ENCODE peak calls at places on chromosomes 16 and 17, in eight cellular contexts. J is MM.1S; I is CD8-positive, alpha-beta T cell; F is Peyer's patch; L is sigmoid colon; X is stomach; T is IMR-90; G is cardiac muscle cell. W is an unnamed sample.
A peak's percentile ranks its signal among the peaks of the same experiment; 100 is the strongest.

GRCh38 chr17:77527836-77528505 is 387.2 kb downstream of the SEC14L1 start:
- DNase-seq in F (no peak), T (no peak), G (no peak), I (no peak), L (peak; percentile 52), J (no peak), X (peak; percentile 11), W (no peak)

GRCh38 chr17:57067781-57068180 is 17.3 kb upstream of the AKAP1 start:
- DNase-seq in J (no peak), G (no peak), X (no peak), L (no peak), T (no peak), F (no peak), I (no peak), W (no peak)

GRCh38 chr17:17711708-17712141 is 30.5 kb downstream of the RAI1 start:
- DNase-seq in X (peak; percentile 55), F (no peak), L (no peak), T (no peak), G (no peak), I (no peak), J (no peak), W (no peak)

GRCh38 chr16:56841233-56841632 is 23.8 kb upstream of the SLC12A3 start:
- DNase-seq in X (no peak), G (peak; percentile 44), T (peak; percentile 69), I (no peak), J (no peak), F (no peak), L (no peak), W (no peak)

GRCh38 chr16:83356266-83356665 is 451.5 kb upstream of the HSBP1 start:
- DNase-seq in I (no peak), G (peak; percentile 71), J (peak; percentile 32), T (peak; percentile 65), F (no peak), X (no peak), L (no peak), W (no peak)

GRCh38 chr17:21376835-21377690 is 906 bp downstream of the KCNJ12 start:
- DNase-seq in J (no peak), I (no peak), F (no peak), X (peak; percentile 52), L (no peak), G (peak; percentile 45), T (peak; percentile 8), W (no peak)

GRCh38 chr16:53071748-53072301 is 17.0 kb downstream of the CHD9 start:
- DNase-seq in J (no peak), T (no peak), F (no peak), L (peak; percentile 90), X (no peak), G (peak; percentile 85), I (no peak), W (no peak)

GRCh38 chr16:30368122-30368791 is 2.0 kb downstream of the TBC1D10B start:
- DNase-seq in F (no peak), X (no peak), I (no peak), L (peak; percentile 71), G (peak; percentile 62), T (peak; percentile 59), J (no peak), W (no peak)

GRCh38 chr16:70635356-70636016 is 10.9 kb upstream of the IL34 start:
- DNase-seq in L (no peak), J (no peak), I (no peak), F (no peak), G (peak; percentile 76), T (peak; percentile 84), X (no peak), W (no peak)

GRCh38 chr16:8846401-8846932 is 22.3 kb downstream of the CARHSP1 start:
- DNase-seq in I (no peak), F (no peak), G (no peak), X (no peak), J (no peak), L (no peak), T (no peak), W (no peak)

GRCh38 chr16:54265558-54266213 is 20.9 kb downstream of the IRX3 start:
- DNase-seq in G (peak; percentile 23), F (peak; percentile 14), J (no peak), T (no peak), X (no peak), L (no peak), I (no peak), W (no peak)

GRCh38 chr17:10052414-10052813 is 146.0 kb downstream of the GAS7 start:
- DNase-seq in I (no peak), L (no peak), F (no peak), J (no peak), T (no peak), X (no peak), G (no peak), W (no peak)

GRCh38 chr16:8173111-8173644 is 417.1 kb downstream of the TMEM114 start:
- DNase-seq in I (no peak), F (peak; percentile 76), L (no peak), T (peak; percentile 28), X (peak; percentile 71), G (peak; percentile 26), J (peak; percentile 28), W (no peak)

GRCh38 chr17:491086-492014 is 138.7 kb upstream of the RPH3AL start:
- DNase-seq in J (no peak), X (peak; percentile 54), T (peak; percentile 69), G (peak; percentile 73), L (peak; percentile 85), F (peak; percentile 65), I (no peak), W (peak; percentile 29)

GRCh38 chr17:50841277-50841948 is 6.0 kb downstream of the WFIKKN2 start:
- DNase-seq in J (no peak), L (no peak), G (no peak), T (no peak), I (no peak), X (no peak), F (no peak), W (no peak)

GRCh38 chr17:45257115-45257514 is 4.8 kb downstream of the SPATA32 start:
- DNase-seq in J (no peak), F (no peak), G (no peak), X (no peak), T (no peak), I (no peak), L (no peak), W (no peak)

GRCh38 chr17:82225368-82226029 is 3.3 kb upstream of the SLC16A3 start:
- DNase-seq in G (no peak), T (no peak), L (no peak), J (no peak), F (no peak), X (no peak), I (no peak), W (no peak)

GRCh38 chr17:49696233-49696761 is 11.5 kb downstream of the SLC35B1 start:
- DNase-seq in F (peak; percentile 73), T (peak; percentile 17), J (no peak), L (no peak), X (no peak), I (peak; percentile 34), G (no peak), W (no peak)

GRCh38 chr16:25134306-25134705 is 22.8 kb downstream of the LCMT1 start:
- DNase-seq in T (no peak), X (no peak), L (no peak), G (no peak), F (no peak), I (no peak), J (no peak), W (no peak)

GRCh38 chr16:48246066-48246465 is 1.3 kb downstream of the ABCC11 start:
- DNase-seq in T (peak; percentile 12), I (no peak), J (no peak), L (no peak), X (no peak), F (no peak), G (peak; percentile 32), W (no peak)

GRCh38 chr16:48250520-48251278 is 3.4 kb upstream of the ABCC11 start:
- DNase-seq in F (no peak), G (no peak), X (no peak), I (no peak), L (no peak), J (no peak), T (no peak), W (no peak)

GRCh38 chr16:48244080-48244862 is at the start of gene LONP2:
- DNase-seq in I (peak; percentile 82), X (peak; percentile 92), L (peak; percentile 92), G (peak; percentile 92), F (peak; percentile 96), T (peak; percentile 85), J (peak; percentile 95), W (peak; percentile 77)

GRCh38 chr16:48244863-48245195 is 729 bp downstream of the LONP2 start:
- DNase-seq in F (no peak), X (no peak), I (no peak), T (no peak), G (peak; percentile 3), J (no peak), L (no peak), W (no peak)

GRCh38 chr16:48247311-48247710 is at the start of gene ABCC11:
- DNase-seq in T (no peak), J (no peak), I (no peak), F (no peak), X (no peak), L (no peak), G (no peak), W (no peak)
- H3K4me1 ChIP-seq in T (peaks cover 5% of the 10 kb centered on the region), J (peaks cover 8% of the 10 kb centered on the region), I (peaks cover 46% of the 10 kb centered on the region), F (no peaks in the 10 kb centered on the region), X (peaks cover 41% of the 10 kb centered on the region), L (peaks cover 33% of the 10 kb centered on the region), G (peaks cover 16% of the 10 kb centered on the region), W (peaks cover 46% of the 10 kb centered on the region)

GRCh38 chr17:6995500-6996255 is at the start of gene ALOX12:
- DNase-seq in F (no peak), T (no peak), G (peak; percentile 32), J (no peak), X (peak; percentile 49), I (no peak), L (no peak), W (no peak)
- H3K4me3 ChIP-seq in F (peak within 1 kb of the TSS; percentile 29), T (no peak within 1 kb of the TSS), G (peak within 1 kb of the TSS; percentile 0), J (no peak within 1 kb of the TSS), X (peak within 1 kb of the TSS; percentile 40), I (no peak within 1 kb of the TSS), L (peak within 1 kb of the TSS; percentile 33), W (no peak within 1 kb of the TSS)

GRCh38 chr17:35079547-35079946 is 16.0 kb upstream of the RFFL start:
- DNase-seq in G (no peak), T (peak; percentile 51), J (no peak), F (no peak), L (no peak), I (no peak), X (no peak), W (no peak)

GRCh38 chr17:35081638-35082037 is 18.1 kb upstream of the RFFL start:
- DNase-seq in T (no peak), G (no peak), I (no peak), J (no peak), X (no peak), L (no peak), F (no peak), W (no peak)

GRCh38 chr17:35083071-35083470 is 19.6 kb upstream of the RFFL start:
- DNase-seq in F (no peak), T (no peak), J (no peak), X (no peak), L (no peak), G (no peak), I (no peak), W (no peak)

GRCh38 chr17:35082073-35082657 is 18.7 kb upstream of the RFFL start:
- DNase-seq in J (peak; percentile 68), L (no peak), F (no peak), I (no peak), G (peak; percentile 74), T (peak; percentile 84), X (no peak), W (peak; percentile 37)

GRCh38 chr17:35080536-35080935 is 17.0 kb upstream of the RFFL start:
- DNase-seq in F (no peak), L (no peak), I (no peak), G (no peak), X (no peak), J (peak; percentile 67), T (no peak), W (no peak)
- H3K4me1 ChIP-seq in F (peaks cover 2% of the 10 kb centered on the region), L (peaks cover 26% of the 10 kb centered on the region), I (peaks cover 33% of the 10 kb centered on the region), G (peaks cover 6% of the 10 kb centered on the region), X (peaks cover 2% of the 10 kb centered on the region), J (peaks cover 43% of the 10 kb centered on the region), T (peaks cover 7% of the 10 kb centered on the region), W (peaks cover 78% of the 10 kb centered on the region)

GRCh38 chr17:75587718-75588545 is at the start of gene MYO15B:
- DNase-seq in T (no peak), I (peak; percentile 31), L (peak; percentile 72), X (peak; percentile 60), G (peak; percentile 62), F (peak; percentile 86), J (no peak), W (peak; percentile 50)
- H3K4me3 ChIP-seq in T (no peak within 1 kb of the TSS), I (peak within 1 kb of the TSS; percentile 74), L (peak within 1 kb of the TSS; percentile 52), X (peak within 1 kb of the TSS; percentile 60), G (peak within 1 kb of the TSS; percentile 5), F (peak within 1 kb of the TSS; percentile 73), J (no peak within 1 kb of the TSS), W (no peak within 1 kb of the TSS)

W was measured in CD4-positive, CD25-positive, alpha-beta regulatory T cell.